ENCODE peak calls at places on chromosomes 6 and 20, in eight cellular contexts. G, T, O, C, N, Y, H and F are unnamed samples.

GRCh38 chr6:48069280-48069679 is 41.7 kb downstream of the PTCHD4 start:
- DNase-seq in O (no peak), T (no peak), N (no peak), G (no peak), H (no peak), Y (no peak), C (no peak), F (no peak)

GRCh38 chr20:25214824-25215223 is 19.3 kb downstream of the ENTPD6 start:
- DNase-seq in H (no peak), O (no peak), N (no peak), G (no peak), Y (no peak), T (no peak), C (no peak), F (no peak)

GRCh38 chr20:32602273-32602672 is 17.1 kb upstream of the NOL4L start:
- DNase-seq in Y (no peak), N (no peak), G (no peak), O (no peak), T (no peak), H (no peak), C (no peak), F (no peak)

GRCh38 chr20:39910536-39910935 is 778.5 kb downstream of the MAFB start:
- DNase-seq in N (no peak), O (no peak), G (no peak), Y (no peak), C (no peak), H (no peak), T (no peak), F (no peak)

GRCh38 chr6:14888575-14889000 is 357.3 kb upstream of the JARID2 start:
- DNase-seq in C (no peak), H (no peak), N (no peak), O (no peak), T (no peak), Y (no peak), G (no peak), F (no peak)

GRCh38 chr6:157550114-157550989 is 169.4 kb downstream of the ZDHHC14 start:
- DNase-seq in O (no peak), Y (no peak), T (no peak), H (no peak), N (no peak), C (no peak), G (no peak), F (no peak)

GRCh38 chr20:36298061-36298460 is 8.1 kb upstream of the DLGAP4 start:
- DNase-seq in Y (no peak), O (no peak), H (no peak), N (no peak), G (no peak), T (no peak), C (no peak), F (no peak)

GRCh38 chr6:3442444-3443220 is 14.2 kb downstream of the SLC22A23 start:
- DNase-seq in N (peak), H (peak), Y (no peak), T (no peak), O (no peak), G (no peak), C (no peak), F (no peak)

GRCh38 chr20:14600527-14600926 is 263.1 kb upstream of the FLRT3 start:
- DNase-seq in N (no peak), C (no peak), H (no peak), G (no peak), T (no peak), Y (no peak), O (no peak), F (no peak)

GRCh38 chr6:131199568-131200272 is 64.5 kb downstream of the AKAP7 start:
- DNase-seq in Y (peak), H (peak), N (peak), T (peak), C (peak), O (peak), G (peak), F (peak)